ENCODE peak calls at places on chromosomes 1 and 21, in eight cellular contexts. D is foreskin fibroblast, I is endothelial cell, Q is WTC11, K is HFF-Myc, G is fibroblast of lung, Z is foreskin keratinocyte, N is heart right ventricle. R is an unnamed sample.

GRCh38 chr1:187942986-187943385 is 1114.2 kb downstream of the PLA2G4A start:
- DNase-seq in N (no peak), Q (no peak), D (no peak), I (no peak), G (peak), Z (peak), K (no peak), R (no peak)

GRCh38 chr21:14084068-14084501 is 126.7 kb downstream of the LIPI start:
- DNase-seq in Q (no peak), D (no peak), N (no peak), Z (no peak), K (no peak), G (no peak), I (no peak), R (no peak)

GRCh38 chr21:31343680-31344480 is at the start of gene TIAM1:
- DNase-seq in K (no peak), Q (peak), N (peak), G (peak), Z (peak), I (peak), D (peak), R (no peak)

GRCh38 chr1:234437423-234438171 is 41.4 kb downstream of the TARBP1 start:
- DNase-seq in Z (no peak), K (peak), D (peak), Q (no peak), G (peak), I (no peak), N (peak), R (peak)

GRCh38 chr1:173266845-173267244 is 59.7 kb upstream of the TNFSF4 start:
- DNase-seq in G (no peak), D (no peak), N (no peak), Q (no peak), K (no peak), I (no peak), Z (no peak), R (no peak)

GRCh38 chr1:164310166-164310565 is 248.8 kb upstream of the PBX1 start:
- DNase-seq in I (no peak), Q (no peak), D (peak), K (no peak), Z (no peak), N (no peak), G (peak), R (peak)

GRCh38 chr1:180973360-180973759 is 49.3 kb downstream of the STX6 start:
- DNase-seq in I (no peak), N (no peak), K (no peak), G (no peak), D (no peak), Q (no peak), Z (no peak), R (no peak)

GRCh38 chr1:217911908-217912307 is 280.8 kb downstream of the SPATA17 start:
- DNase-seq in K (no peak), Q (peak), N (no peak), Z (no peak), G (no peak), D (no peak), I (no peak), R (no peak)

GRCh38 chr1:116544588-116545358 is 26.1 kb downstream of the CD58 start:
- DNase-seq in K (no peak), Z (no peak), Q (no peak), N (no peak), D (no peak), I (no peak), G (no peak), R (no peak)

GRCh38 chr1:30863955-30864604 is 44.5 kb downstream of the SDC3 start:
- DNase-seq in Q (no peak), N (no peak), I (no peak), G (no peak), D (no peak), Z (no peak), K (no peak), R (no peak)

GRCh38 chr21:37220433-37220980 is 46.6 kb downstream of the VPS26C start:
- DNase-seq in K (no peak), Z (peak), Q (peak), D (peak), G (peak), N (no peak), I (peak), R (no peak)

GRCh38 chr1:146019225-146020057 is 2.1 kb downstream of the HJV start:
- DNase-seq in N (no peak), K (no peak), D (no peak), Z (no peak), I (no peak), Q (peak), G (no peak), R (no peak)

GRCh38 chr21:17598437-17598836 is 14.3 kb downstream of the BTG3 start:
- DNase-seq in D (no peak), I (no peak), K (no peak), N (no peak), Q (no peak), G (no peak), Z (no peak), R (no peak)

GRCh38 chr21:46437511-46437910 is 21.2 kb upstream of the DIP2A start:
- DNase-seq in G (no peak), Z (no peak), Q (no peak), N (no peak), D (no peak), K (no peak), I (no peak), R (no peak)

GRCh38 chr1:179767996-179768395 is 24.9 kb downstream of the FAM163A start:
- DNase-seq in N (no peak), I (no peak), Q (no peak), G (no peak), Z (no peak), K (no peak), D (no peak), R (no peak)

GRCh38 chr1:100034465-100034864 is 64.7 kb downstream of the SLC35A3 start:
- DNase-seq in D (no peak), G (no peak), I (no peak), Q (no peak), Z (no peak), N (no peak), K (no peak), R (no peak)

GRCh38 chr1:9559673-9560072 is 20.4 kb downstream of the SLC25A33 start:
- DNase-seq in G (no peak), N (no peak), I (no peak), Z (no peak), D (no peak), K (no peak), Q (no peak), R (no peak)

DNA sequence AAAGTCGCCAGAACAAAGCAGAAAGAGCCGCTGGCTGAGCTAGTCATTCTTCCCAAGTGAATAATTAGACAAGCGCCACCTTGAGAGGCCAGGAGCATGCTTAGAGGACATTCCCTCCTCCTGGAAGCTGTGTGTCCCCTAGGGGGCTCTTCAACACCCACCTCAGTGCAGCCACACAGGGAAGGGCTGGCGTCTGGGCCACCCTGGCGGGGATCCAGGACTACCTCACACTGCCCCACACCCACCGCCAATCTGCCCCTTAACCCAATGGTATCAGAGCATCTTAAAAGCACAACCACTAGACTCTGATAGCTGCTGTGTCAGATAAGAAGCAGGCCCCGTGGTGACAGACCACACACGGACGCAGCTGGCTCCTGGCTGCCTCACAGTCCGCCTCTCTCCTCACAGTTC is 24.9 kb downstream of the SETD4 start:
- DNase-seq in Q (peak), G (no peak), Z (no peak), N (no peak), K (no peak), D (no peak), I (no peak), R (no peak)
- TF ChIP-seq CTCF in Q (no peak), G (no peak), Z (peak), N (peak), K (no peak), D (no peak), I (no peak), R (no peak)

DNA sequence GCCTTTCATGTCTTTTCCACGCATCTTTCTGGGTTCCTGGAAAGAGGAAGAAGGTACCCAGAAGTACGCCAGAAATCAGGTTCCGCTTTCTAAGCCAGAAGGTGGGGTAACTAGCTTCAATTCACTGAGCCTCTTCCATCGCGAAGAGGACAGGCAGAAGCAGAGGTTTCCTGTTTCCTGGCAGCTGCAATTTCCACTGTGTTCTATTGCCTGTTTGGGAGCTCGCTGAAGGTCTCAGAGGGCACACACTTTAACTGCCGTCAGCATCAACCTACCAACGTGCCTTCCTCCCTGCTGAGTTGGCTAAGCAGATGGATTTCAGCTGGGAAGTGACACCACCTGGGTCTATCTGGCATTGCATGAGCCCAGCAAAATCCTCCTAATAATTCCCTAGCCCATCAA is 10.0 kb downstream of the NCF2 start:
- DNase-seq in G (no peak), Z (no peak), D (peak), I (peak), Q (no peak), N (peak), K (no peak), R (no peak)
- TF ChIP-seq CTCF in G (no peak), Z (peak), D (peak), I (no peak), Q (no peak), N (peak), K (peak), R (peak)

DNA sequence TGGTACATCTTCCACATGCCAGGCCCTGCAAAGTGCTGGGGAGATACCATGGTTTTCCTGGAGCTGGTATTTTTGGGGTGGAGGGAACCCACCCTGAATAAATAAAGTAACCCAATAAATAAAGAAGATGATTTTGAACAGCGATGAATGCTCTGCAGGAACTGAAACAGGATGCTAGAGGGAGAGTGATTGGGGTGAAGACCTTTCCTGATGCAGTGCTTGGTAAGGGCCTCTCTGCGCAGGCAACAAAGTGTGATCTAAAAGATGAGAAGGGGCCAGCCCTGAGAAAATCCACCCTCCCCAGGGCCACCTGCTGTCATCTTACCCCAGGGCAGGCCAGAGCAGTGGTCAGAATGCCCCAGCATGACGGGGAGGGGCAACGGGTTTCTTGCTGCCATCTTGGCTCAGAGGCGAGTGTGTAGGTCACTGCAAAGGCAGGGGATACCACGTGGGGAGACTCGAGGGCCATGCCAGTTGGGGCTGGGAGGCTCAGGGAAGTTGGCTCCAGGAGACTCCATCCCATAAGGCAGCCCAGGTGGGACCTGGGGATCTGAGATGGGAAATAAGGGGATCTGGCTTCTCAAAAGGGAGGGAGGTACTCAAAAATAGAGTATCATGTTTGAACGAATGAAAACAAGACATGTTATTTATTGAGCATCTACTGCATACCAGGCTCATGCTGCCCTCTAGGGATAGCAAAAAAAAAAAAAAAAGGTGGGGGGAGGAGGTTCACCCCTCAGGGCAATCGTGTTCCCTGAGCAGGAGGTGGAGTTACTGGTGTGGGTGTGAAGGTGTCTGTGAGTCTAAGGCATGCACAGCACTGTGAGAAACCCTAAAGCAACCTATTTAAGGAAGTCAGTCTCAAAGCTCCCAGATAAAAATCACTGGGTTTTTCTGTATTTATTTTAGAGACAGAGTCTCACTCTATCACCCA is 2.8 kb downstream of the SRARP start:
- DNase-seq in N (no peak), K (no peak), Z (peak), I (no peak), D (no peak), G (peak), Q (no peak), R (no peak)
- TF ChIP-seq CTCF in N (no peak), K (peak), Z (peak), I (no peak), D (peak), G (peak), Q (peak), R (peak)

GRCh38 chr1:224458296-224458695 is 23.7 kb upstream of the WDR26 start:
- DNase-seq in Q (no peak), D (no peak), G (no peak), N (no peak), Z (no peak), K (no peak), I (no peak), R (no peak)

GRCh38 chr1:224459936-224460335 is 25.3 kb upstream of the WDR26 start:
- DNase-seq in D (no peak), N (no peak), Q (no peak), I (no peak), G (no peak), Z (no peak), K (no peak), R (no peak)

GRCh38 chr1:224456637-224456953 is 22.0 kb upstream of the WDR26 start:
- DNase-seq in I (no peak), Z (no peak), D (no peak), G (no peak), Q (no peak), K (no peak), N (no peak), R (no peak)

GRCh38 chr1:224457782-224458144 is 23.2 kb upstream of the WDR26 start:
- DNase-seq in N (no peak), I (no peak), G (no peak), D (no peak), K (no peak), Q (no peak), Z (no peak), R (no peak)

DNA sequence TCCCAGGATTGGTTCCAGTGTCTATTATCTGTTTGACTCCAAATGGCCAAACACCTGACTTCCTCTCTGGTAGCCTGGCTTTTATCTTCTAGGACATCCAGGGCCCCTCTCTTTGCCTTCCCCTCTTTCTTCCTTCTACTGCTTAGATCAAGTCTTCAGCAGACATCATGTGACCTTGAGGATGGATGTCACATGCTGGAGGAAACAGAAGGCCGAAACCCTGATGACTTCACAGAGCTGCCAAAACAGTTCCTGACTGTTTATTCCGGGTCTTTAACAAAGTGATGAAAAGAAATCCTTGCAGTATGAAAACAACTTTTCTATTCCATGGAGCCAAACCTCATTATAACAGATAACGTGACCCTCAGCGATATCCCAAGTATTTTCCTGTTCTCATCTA is 24.5 kb upstream of the WDR26 start:
- DNase-seq in Q (no peak), I (no peak), N (no peak), G (no peak), D (no peak), Z (no peak), K (no peak), R (no peak)
- TF ChIP-seq CTCF in Q (no peak), I (no peak), N (no peak), G (no peak), D (no peak), Z (no peak), K (no peak), R (no peak)

GRCh38 chr1:112956503-112957132 is 622 bp upstream of the SLC16A1 start:
- DNase-seq in Q (no peak), N (no peak), Z (peak), D (no peak), K (no peak), G (no peak), I (no peak), R (no peak)

GRCh38 chr1:112954945-112955677 is 885 bp downstream of the SLC16A1 start:
- DNase-seq in D (peak), N (peak), Z (no peak), Q (peak), G (peak), K (no peak), I (peak), R (peak)

GRCh38 chr1:112954059-112954458 is 1.9 kb downstream of the SLC16A1 start:
- DNase-seq in Z (no peak), Q (no peak), I (no peak), G (peak), D (no peak), N (no peak), K (no peak), R (no peak)

GRCh38 chr1:112957133-112957812 is 1.3 kb upstream of the SLC16A1 start:
- DNase-seq in N (peak), K (peak), G (peak), D (peak), I (no peak), Z (peak), Q (peak), R (peak)

DNA sequence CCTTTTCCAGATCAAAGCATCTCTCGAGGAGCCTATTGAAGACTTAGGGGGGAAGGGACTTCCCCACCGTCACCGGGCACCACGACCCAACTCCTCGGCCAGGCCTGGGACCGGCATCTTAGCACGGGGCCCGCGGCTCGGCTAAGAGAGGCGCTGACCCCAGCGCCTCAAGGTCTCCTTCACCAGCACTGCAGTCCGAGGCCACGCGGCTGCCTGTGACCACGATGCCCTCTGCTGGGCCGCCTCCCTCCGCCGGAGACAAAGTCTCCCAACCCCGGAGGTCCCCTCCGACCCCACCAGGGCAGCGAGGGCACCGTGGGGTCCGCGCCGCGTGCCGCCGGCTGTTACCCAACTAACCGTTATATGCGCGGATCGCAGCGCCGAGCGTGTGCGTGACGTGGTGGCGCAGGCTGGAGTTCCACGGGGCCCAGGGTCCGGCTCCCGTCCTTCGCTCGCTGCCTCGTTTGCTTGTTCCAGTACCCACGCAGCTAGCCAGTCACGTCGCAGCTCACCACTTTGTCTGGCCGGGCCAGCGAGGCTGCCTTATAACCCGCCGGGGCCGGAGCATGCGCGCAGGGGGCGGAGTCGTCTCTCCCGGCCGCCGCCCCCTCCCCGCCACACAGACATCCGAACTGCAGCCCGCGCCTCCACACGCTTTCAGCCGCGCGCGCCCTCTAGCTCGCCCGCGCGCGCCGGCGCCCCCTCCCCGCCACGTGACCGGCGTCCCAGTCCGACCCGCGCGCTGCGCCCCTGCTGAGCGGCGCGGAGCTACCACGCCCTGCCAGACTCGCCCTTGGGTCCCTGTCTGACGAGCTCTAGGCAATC is at the start of gene SLC16A1:
- DNase-seq in N (peak), I (peak), Z (peak), K (peak), G (peak), Q (peak), D (peak), R (peak)
- TF ChIP-seq CTCF in N (peak), I (no peak), Z (peak), K (peak), G (peak), Q (no peak), D (peak), R (peak)

GRCh38 chr1:85111709-85112108 is 63.4 kb upstream of the MCOLN3 start:
- DNase-seq in D (no peak), G (no peak), Z (no peak), K (no peak), Q (no peak), I (no peak), N (no peak), R (no peak)
- TF ChIP-seq CTCF in D (no peak), G (no peak), Z (no peak), K (no peak), Q (no peak), I (no peak), N (no peak), R (no peak)

GRCh38 chr1:49229555-49229954 is 452.9 kb upstream of the BEND5 start:
- DNase-seq in Q (peak), N (no peak), K (no peak), I (no peak), D (no peak), G (peak), Z (no peak), R (no peak)
- TF ChIP-seq CTCF in Q (no peak), N (no peak), K (no peak), I (no peak), D (no peak), G (no peak), Z (no peak), R (no peak)

GRCh38 chr1:240294566-240294965 is 202.9 kb downstream of the FMN2 start:
- DNase-seq in D (no peak), K (no peak), I (no peak), N (no peak), G (peak), Q (peak), Z (no peak), R (no peak)
- TF ChIP-seq CTCF in D (no peak), K (no peak), I (no peak), N (no peak), G (peak), Q (no peak), Z (no peak), R (no peak)

GRCh38 chr1:178571807-178572206 is 58.9 kb downstream of the TEX35 start:
- DNase-seq in N (no peak), K (no peak), I (no peak), Q (no peak), Z (no peak), G (no peak), D (no peak), R (no peak)

GRCh38 chr1:178574345-178574744 is 61.4 kb downstream of the TEX35 start:
- DNase-seq in N (no peak), G (no peak), Z (no peak), I (no peak), K (no peak), Q (no peak), D (no peak), R (no peak)

GRCh38 chr1:178573330-178573729 is 60.4 kb downstream of the TEX35 start:
- DNase-seq in Z (no peak), G (peak), I (no peak), K (no peak), Q (no peak), D (no peak), N (no peak), R (no peak)

GRCh38 chr1:178575611-178576331 is 62.9 kb downstream of the TEX35 start:
- DNase-seq in Z (no peak), N (no peak), G (peak), K (no peak), Q (no peak), D (peak), I (no peak), R (no peak)

GRCh38 chr1:178572604-178573003 is 59.7 kb downstream of the TEX35 start:
- DNase-seq in G (no peak), I (no peak), Z (no peak), N (no peak), D (no peak), K (no peak), Q (no peak), R (no peak)
- TF ChIP-seq CTCF in G (no peak), I (no peak), Z (peak), N (no peak), D (no peak), K (no peak), Q (no peak), R (no peak)

GRCh38 chr1:166839600-166840308 is 479 bp downstream of the POGK start:
- DNase-seq in Q (peak), Z (peak), D (peak), K (no peak), G (peak), N (peak), I (peak), R (no peak)
- TF ChIP-seq CTCF in Q (no peak), Z (peak), D (peak), K (peak), G (peak), N (peak), I (no peak), R (peak)

R was measured in BJ.